ENCODE peak calls at places on chromosomes 11 and 22, in ten cellular contexts. One of them, this sample, is unnamed.

GRCh38 chr22:24175160-24175808 is 6.0 kb upstream of the SUSD2 start:
- DNase-seq in ELF-1: peak; percentile 81
- DNase-seq in activated CD8-positive, alpha-beta T cell treated with anti-CD3 and anti-CD28 coated beads for 36 hours: peak; percentile 73
- DNase-seq in KBM-7: peak; percentile 62
- DNase-seq in GM10248: peak; percentile 77
- DNase-seq in HL-60: peak; percentile 74
- DNase-seq in ureter: peak; percentile 83
- DNase-seq in heart right ventricle: peak; percentile 85
- DNase-seq in activated T-helper 9 cell treated with anti-CD3 and anti-CD28 coated beads, Interleukin-2, amount 50 U/mL, for 16 hours: peak; percentile 33
- DNase-seq in naive thymus-derived CD4-positive, alpha-beta T cell: peak; percentile 60
- DNase-seq in this sample: peak; percentile 79

GRCh38 chr22:46336119-46337078 is 885 bp downstream of the TRMU start:
- DNase-seq in ELF-1: peak; percentile 31
- DNase-seq in activated CD8-positive, alpha-beta T cell treated with anti-CD3 and anti-CD28 coated beads for 36 hours: peak; percentile 37
- DNase-seq in KBM-7: no peak
- DNase-seq in GM10248: no peak
- DNase-seq in HL-60: peak; percentile 22
- DNase-seq in ureter: no peak
- DNase-seq in heart right ventricle: no peak
- DNase-seq in activated T-helper 9 cell treated with anti-CD3 and anti-CD28 coated beads, Interleukin-2, amount 50 U/mL, for 16 hours: no peak
- DNase-seq in naive thymus-derived CD4-positive, alpha-beta T cell: no peak
- DNase-seq in this sample: peak; percentile 42

GRCh38 chr11:20464566-20464965 is 77.0 kb downstream of the PRMT3 start:
- DNase-seq in ELF-1: no peak
- DNase-seq in activated CD8-positive, alpha-beta T cell treated with anti-CD3 and anti-CD28 coated beads for 36 hours: no peak
- DNase-seq in KBM-7: no peak
- DNase-seq in GM10248: no peak
- DNase-seq in HL-60: no peak
- DNase-seq in ureter: no peak
- DNase-seq in heart right ventricle: no peak
- DNase-seq in activated T-helper 9 cell treated with anti-CD3 and anti-CD28 coated beads, Interleukin-2, amount 50 U/mL, for 16 hours: no peak
- DNase-seq in naive thymus-derived CD4-positive, alpha-beta T cell: no peak
- DNase-seq in this sample: no peak

GRCh38 chr11:111949519-111950426 is 12.6 kb downstream of the DIXDC1 start:
- DNase-seq in ELF-1: no peak
- DNase-seq in activated CD8-positive, alpha-beta T cell treated with anti-CD3 and anti-CD28 coated beads for 36 hours: peak; percentile 46
- DNase-seq in KBM-7: peak; percentile 26
- DNase-seq in GM10248: no peak
- DNase-seq in HL-60: no peak
- DNase-seq in ureter: no peak
- DNase-seq in heart right ventricle: no peak
- DNase-seq in activated T-helper 9 cell treated with anti-CD3 and anti-CD28 coated beads, Interleukin-2, amount 50 U/mL, for 16 hours: no peak
- DNase-seq in naive thymus-derived CD4-positive, alpha-beta T cell: no peak
- DNase-seq in this sample: no peak

GRCh38 chr11:134207538-134208239 is 16.1 kb downstream of the NCAPD3 start:
- DNase-seq in ELF-1: peak; percentile 41
- DNase-seq in activated CD8-positive, alpha-beta T cell treated with anti-CD3 and anti-CD28 coated beads for 36 hours: peak; percentile 79
- DNase-seq in KBM-7: peak; percentile 47
- DNase-seq in GM10248: no peak
- DNase-seq in HL-60: peak; percentile 52
- DNase-seq in ureter: no peak
- DNase-seq in heart right ventricle: no peak
- DNase-seq in activated T-helper 9 cell treated with anti-CD3 and anti-CD28 coated beads, Interleukin-2, amount 50 U/mL, for 16 hours: peak; percentile 42
- DNase-seq in naive thymus-derived CD4-positive, alpha-beta T cell: peak; percentile 62
- DNase-seq in this sample: peak; percentile 21

GRCh38 chr11:12961615-12962014 is 47.5 kb upstream of the RASSF10 start:
- DNase-seq in ELF-1: no peak
- DNase-seq in activated CD8-positive, alpha-beta T cell treated with anti-CD3 and anti-CD28 coated beads for 36 hours: no peak
- DNase-seq in KBM-7: no peak
- DNase-seq in GM10248: no peak
- DNase-seq in HL-60: no peak
- DNase-seq in ureter: no peak
- DNase-seq in heart right ventricle: no peak
- DNase-seq in activated T-helper 9 cell treated with anti-CD3 and anti-CD28 coated beads, Interleukin-2, amount 50 U/mL, for 16 hours: no peak
- DNase-seq in naive thymus-derived CD4-positive, alpha-beta T cell: no peak
- DNase-seq in this sample: no peak

GRCh38 chr11:93196816-93197382 is 892 bp downstream of the SLC36A4 start:
- DNase-seq in ELF-1: no peak
- DNase-seq in activated CD8-positive, alpha-beta T cell treated with anti-CD3 and anti-CD28 coated beads for 36 hours: no peak
- DNase-seq in KBM-7: no peak
- DNase-seq in GM10248: peak; percentile 18
- DNase-seq in HL-60: no peak
- DNase-seq in ureter: no peak
- DNase-seq in heart right ventricle: no peak
- DNase-seq in activated T-helper 9 cell treated with anti-CD3 and anti-CD28 coated beads, Interleukin-2, amount 50 U/mL, for 16 hours: no peak
- DNase-seq in naive thymus-derived CD4-positive, alpha-beta T cell: no peak
- DNase-seq in this sample: no peak

GRCh38 chr22:35896306-35896705 is 132.3 kb downstream of the RBFOX2 start:
- DNase-seq in ELF-1: no peak
- DNase-seq in activated CD8-positive, alpha-beta T cell treated with anti-CD3 and anti-CD28 coated beads for 36 hours: no peak
- DNase-seq in KBM-7: no peak
- DNase-seq in GM10248: no peak
- DNase-seq in HL-60: no peak
- DNase-seq in ureter: no peak
- DNase-seq in heart right ventricle: no peak
- DNase-seq in activated T-helper 9 cell treated with anti-CD3 and anti-CD28 coated beads, Interleukin-2, amount 50 U/mL, for 16 hours: no peak
- DNase-seq in naive thymus-derived CD4-positive, alpha-beta T cell: no peak
- DNase-seq in this sample: no peak

GRCh38 chr11:119236891-119237290 is 30.8 kb downstream of the CBL start:
- DNase-seq in ELF-1: no peak
- DNase-seq in activated CD8-positive, alpha-beta T cell treated with anti-CD3 and anti-CD28 coated beads for 36 hours: no peak
- DNase-seq in KBM-7: no peak
- DNase-seq in GM10248: no peak
- DNase-seq in HL-60: no peak
- DNase-seq in ureter: no peak
- DNase-seq in heart right ventricle: no peak
- DNase-seq in activated T-helper 9 cell treated with anti-CD3 and anti-CD28 coated beads, Interleukin-2, amount 50 U/mL, for 16 hours: no peak
- DNase-seq in naive thymus-derived CD4-positive, alpha-beta T cell: no peak
- DNase-seq in this sample: no peak

GRCh38 chr11:64410396-64410718 is 51.4 kb downstream of the RPS6KA4 start:
- DNase-seq in ELF-1: no peak
- DNase-seq in activated CD8-positive, alpha-beta T cell treated with anti-CD3 and anti-CD28 coated beads for 36 hours: no peak
- DNase-seq in KBM-7: no peak
- DNase-seq in GM10248: no peak
- DNase-seq in HL-60: no peak
- DNase-seq in ureter: no peak
- DNase-seq in heart right ventricle: no peak
- DNase-seq in activated T-helper 9 cell treated with anti-CD3 and anti-CD28 coated beads, Interleukin-2, amount 50 U/mL, for 16 hours: no peak
- DNase-seq in naive thymus-derived CD4-positive, alpha-beta T cell: no peak
- DNase-seq in this sample: no peak

GRCh38 chr22:27112273-27112672 is 454.9 kb downstream of the MIAT start:
- DNase-seq in ELF-1: no peak
- DNase-seq in activated CD8-positive, alpha-beta T cell treated with anti-CD3 and anti-CD28 coated beads for 36 hours: no peak
- DNase-seq in KBM-7: no peak
- DNase-seq in GM10248: no peak
- DNase-seq in HL-60: no peak
- DNase-seq in ureter: no peak
- DNase-seq in heart right ventricle: no peak
- DNase-seq in activated T-helper 9 cell treated with anti-CD3 and anti-CD28 coated beads, Interleukin-2, amount 50 U/mL, for 16 hours: no peak
- DNase-seq in naive thymus-derived CD4-positive, alpha-beta T cell: no peak
- DNase-seq in this sample: no peak

GRCh38 chr11:17015639-17016125 is 1.5 kb upstream of the PLEKHA7 start:
- DNase-seq in ELF-1: peak; percentile 27
- DNase-seq in activated CD8-positive, alpha-beta T cell treated with anti-CD3 and anti-CD28 coated beads for 36 hours: no peak
- DNase-seq in KBM-7: no peak
- DNase-seq in GM10248: no peak
- DNase-seq in HL-60: no peak
- DNase-seq in ureter: no peak
- DNase-seq in heart right ventricle: peak; percentile 25
- DNase-seq in activated T-helper 9 cell treated with anti-CD3 and anti-CD28 coated beads, Interleukin-2, amount 50 U/mL, for 16 hours: no peak
- DNase-seq in naive thymus-derived CD4-positive, alpha-beta T cell: no peak
- DNase-seq in this sample: no peak

GRCh38 chr11:65468874-65469333 is 29.9 kb upstream of the MALAT1 start:
- DNase-seq in ELF-1: peak; percentile 91
- DNase-seq in activated CD8-positive, alpha-beta T cell treated with anti-CD3 and anti-CD28 coated beads for 36 hours: peak; percentile 84
- DNase-seq in KBM-7: peak; percentile 79
- DNase-seq in GM10248: peak; percentile 79
- DNase-seq in HL-60: peak; percentile 77
- DNase-seq in ureter: peak; percentile 87
- DNase-seq in heart right ventricle: peak; percentile 68
- DNase-seq in activated T-helper 9 cell treated with anti-CD3 and anti-CD28 coated beads, Interleukin-2, amount 50 U/mL, for 16 hours: peak; percentile 26
- DNase-seq in naive thymus-derived CD4-positive, alpha-beta T cell: peak; percentile 32
- DNase-seq in this sample: peak; percentile 91

GRCh38 chr22:43861529-43861928 is 784 bp downstream of the SULT4A1 start:
- DNase-seq in ELF-1: no peak
- DNase-seq in activated CD8-positive, alpha-beta T cell treated with anti-CD3 and anti-CD28 coated beads for 36 hours: no peak
- DNase-seq in KBM-7: no peak
- DNase-seq in GM10248: no peak
- DNase-seq in HL-60: no peak
- DNase-seq in ureter: no peak
- DNase-seq in heart right ventricle: no peak
- DNase-seq in activated T-helper 9 cell treated with anti-CD3 and anti-CD28 coated beads, Interleukin-2, amount 50 U/mL, for 16 hours: no peak
- DNase-seq in naive thymus-derived CD4-positive, alpha-beta T cell: no peak
- DNase-seq in this sample: no peak

GRCh38 chr22:37898441-37899181 is 7.5 kb upstream of the MICALL1 start:
- DNase-seq in ELF-1: peak; percentile 78
- DNase-seq in activated CD8-positive, alpha-beta T cell treated with anti-CD3 and anti-CD28 coated beads for 36 hours: no peak
- DNase-seq in KBM-7: no peak
- DNase-seq in GM10248: no peak
- DNase-seq in HL-60: no peak
- DNase-seq in ureter: peak; percentile 80
- DNase-seq in heart right ventricle: no peak
- DNase-seq in activated T-helper 9 cell treated with anti-CD3 and anti-CD28 coated beads, Interleukin-2, amount 50 U/mL, for 16 hours: no peak
- DNase-seq in naive thymus-derived CD4-positive, alpha-beta T cell: no peak
- DNase-seq in this sample: peak; percentile 92

GRCh38 chr22:44437493-44438015 is 60.5 kb downstream of the RTL6 start:
- DNase-seq in ELF-1: no peak
- DNase-seq in activated CD8-positive, alpha-beta T cell treated with anti-CD3 and anti-CD28 coated beads for 36 hours: no peak
- DNase-seq in KBM-7: no peak
- DNase-seq in GM10248: no peak
- DNase-seq in HL-60: no peak
- DNase-seq in ureter: no peak
- DNase-seq in heart right ventricle: no peak
- DNase-seq in activated T-helper 9 cell treated with anti-CD3 and anti-CD28 coated beads, Interleukin-2, amount 50 U/mL, for 16 hours: no peak
- DNase-seq in naive thymus-derived CD4-positive, alpha-beta T cell: no peak
- DNase-seq in this sample: no peak

GRCh38 chr11:29913352-29913751 is 103.5 kb downstream of the KCNA4 start:
- DNase-seq in ELF-1: no peak
- DNase-seq in activated CD8-positive, alpha-beta T cell treated with anti-CD3 and anti-CD28 coated beads for 36 hours: no peak
- DNase-seq in KBM-7: no peak
- DNase-seq in GM10248: no peak
- DNase-seq in HL-60: no peak
- DNase-seq in ureter: no peak
- DNase-seq in heart right ventricle: no peak
- DNase-seq in activated T-helper 9 cell treated with anti-CD3 and anti-CD28 coated beads, Interleukin-2, amount 50 U/mL, for 16 hours: no peak
- DNase-seq in naive thymus-derived CD4-positive, alpha-beta T cell: no peak
- DNase-seq in this sample: no peak

GRCh38 chr11:91921974-91922373 is 302.6 kb upstream of the FAT3 start:
- DNase-seq in ELF-1: no peak
- DNase-seq in activated CD8-positive, alpha-beta T cell treated with anti-CD3 and anti-CD28 coated beads for 36 hours: no peak
- DNase-seq in KBM-7: no peak
- DNase-seq in GM10248: no peak
- DNase-seq in HL-60: no peak
- DNase-seq in ureter: no peak
- DNase-seq in heart right ventricle: no peak
- DNase-seq in activated T-helper 9 cell treated with anti-CD3 and anti-CD28 coated beads, Interleukin-2, amount 50 U/mL, for 16 hours: no peak
- DNase-seq in naive thymus-derived CD4-positive, alpha-beta T cell: no peak
- DNase-seq in this sample: no peak

GRCh38 chr11:10722307-10722706 is 28.7 kb upstream of the CTR9 start:
- DNase-seq in ELF-1: no peak
- DNase-seq in activated CD8-positive, alpha-beta T cell treated with anti-CD3 and anti-CD28 coated beads for 36 hours: no peak
- DNase-seq in KBM-7: peak; percentile 52
- DNase-seq in GM10248: no peak
- DNase-seq in HL-60: no peak
- DNase-seq in ureter: no peak
- DNase-seq in heart right ventricle: no peak
- DNase-seq in activated T-helper 9 cell treated with anti-CD3 and anti-CD28 coated beads, Interleukin-2, amount 50 U/mL, for 16 hours: no peak
- DNase-seq in naive thymus-derived CD4-positive, alpha-beta T cell: no peak
- DNase-seq in this sample: no peak

GRCh38 chr22:20526628-20527355 is 19.4 kb downstream of the MED15 start:
- DNase-seq in ELF-1: no peak
- DNase-seq in activated CD8-positive, alpha-beta T cell treated with anti-CD3 and anti-CD28 coated beads for 36 hours: no peak
- DNase-seq in KBM-7: no peak
- DNase-seq in GM10248: no peak
- DNase-seq in HL-60: no peak
- DNase-seq in ureter: no peak
- DNase-seq in heart right ventricle: no peak
- DNase-seq in activated T-helper 9 cell treated with anti-CD3 and anti-CD28 coated beads, Interleukin-2, amount 50 U/mL, for 16 hours: no peak
- DNase-seq in naive thymus-derived CD4-positive, alpha-beta T cell: no peak
- DNase-seq in this sample: no peak

GRCh38 chr11:69546735-69547370 is 65.4 kb downstream of the LINC01488 start:
- DNase-seq in ELF-1: no peak
- DNase-seq in activated CD8-positive, alpha-beta T cell treated with anti-CD3 and anti-CD28 coated beads for 36 hours: peak; percentile 73
- DNase-seq in KBM-7: no peak
- DNase-seq in GM10248: peak; percentile 64
- DNase-seq in HL-60: no peak
- DNase-seq in ureter: no peak
- DNase-seq in heart right ventricle: no peak
- DNase-seq in activated T-helper 9 cell treated with anti-CD3 and anti-CD28 coated beads, Interleukin-2, amount 50 U/mL, for 16 hours: peak; percentile 8
- DNase-seq in naive thymus-derived CD4-positive, alpha-beta T cell: no peak
- DNase-seq in this sample: no peak

GRCh38 chr11:130908770-130909625 is 7.3 kb downstream of the SNX19 start:
- DNase-seq in ELF-1: no peak
- DNase-seq in activated CD8-positive, alpha-beta T cell treated with anti-CD3 and anti-CD28 coated beads for 36 hours: no peak
- DNase-seq in KBM-7: no peak
- DNase-seq in GM10248: no peak
- DNase-seq in HL-60: no peak
- DNase-seq in ureter: no peak
- DNase-seq in heart right ventricle: no peak
- DNase-seq in activated T-helper 9 cell treated with anti-CD3 and anti-CD28 coated beads, Interleukin-2, amount 50 U/mL, for 16 hours: no peak
- DNase-seq in naive thymus-derived CD4-positive, alpha-beta T cell: no peak
- DNase-seq in this sample: no peak

GRCh38 chr11:46520971-46521745 is 72.7 kb downstream of the AMBRA1 start:
- DNase-seq in ELF-1: peak; percentile 29
- DNase-seq in activated CD8-positive, alpha-beta T cell treated with anti-CD3 and anti-CD28 coated beads for 36 hours: no peak
- DNase-seq in KBM-7: no peak
- DNase-seq in GM10248: no peak
- DNase-seq in HL-60: no peak
- DNase-seq in ureter: no peak
- DNase-seq in heart right ventricle: no peak
- DNase-seq in activated T-helper 9 cell treated with anti-CD3 and anti-CD28 coated beads, Interleukin-2, amount 50 U/mL, for 16 hours: no peak
- DNase-seq in naive thymus-derived CD4-positive, alpha-beta T cell: no peak
- DNase-seq in this sample: no peak

GRCh38 chr11:26199341-26199740 is 132.6 kb upstream of the ANO3 start:
- DNase-seq in ELF-1: no peak
- DNase-seq in activated CD8-positive, alpha-beta T cell treated with anti-CD3 and anti-CD28 coated beads for 36 hours: no peak
- DNase-seq in KBM-7: no peak
- DNase-seq in GM10248: no peak
- DNase-seq in HL-60: no peak
- DNase-seq in ureter: no peak
- DNase-seq in heart right ventricle: no peak
- DNase-seq in activated T-helper 9 cell treated with anti-CD3 and anti-CD28 coated beads, Interleukin-2, amount 50 U/mL, for 16 hours: no peak
- DNase-seq in naive thymus-derived CD4-positive, alpha-beta T cell: no peak
- DNase-seq in this sample: no peak

GRCh38 chr11:85137597-85137996 is 489.5 kb downstream of the DLG2 start:
- DNase-seq in ELF-1: no peak
- DNase-seq in activated CD8-positive, alpha-beta T cell treated with anti-CD3 and anti-CD28 coated beads for 36 hours: no peak
- DNase-seq in KBM-7: no peak
- DNase-seq in GM10248: no peak
- DNase-seq in HL-60: no peak
- DNase-seq in ureter: no peak
- DNase-seq in heart right ventricle: no peak
- DNase-seq in activated T-helper 9 cell treated with anti-CD3 and anti-CD28 coated beads, Interleukin-2, amount 50 U/mL, for 16 hours: no peak
- DNase-seq in naive thymus-derived CD4-positive, alpha-beta T cell: no peak
- DNase-seq in this sample: peak; percentile 34

GRCh38 chr11:19712281-19713220 is at the start of gene NAV2:
- DNase-seq in ELF-1: peak; percentile 97
- DNase-seq in activated CD8-positive, alpha-beta T cell treated with anti-CD3 and anti-CD28 coated beads for 36 hours: peak; percentile 77
- DNase-seq in KBM-7: peak; percentile 87
- DNase-seq in GM10248: peak; percentile 93
- DNase-seq in HL-60: peak; percentile 53
- DNase-seq in ureter: peak; percentile 94
- DNase-seq in heart right ventricle: peak; percentile 92
- DNase-seq in activated T-helper 9 cell treated with anti-CD3 and anti-CD28 coated beads, Interleukin-2, amount 50 U/mL, for 16 hours: peak; percentile 63
- DNase-seq in naive thymus-derived CD4-positive, alpha-beta T cell: peak; percentile 58
- DNase-seq in this sample: peak; percentile 95

GRCh38 chr11:15291885-15292284 is 177.2 kb downstream of the INSC start:
- DNase-seq in ELF-1: no peak
- DNase-seq in activated CD8-positive, alpha-beta T cell treated with anti-CD3 and anti-CD28 coated beads for 36 hours: no peak
- DNase-seq in KBM-7: no peak
- DNase-seq in GM10248: no peak
- DNase-seq in HL-60: no peak
- DNase-seq in ureter: no peak
- DNase-seq in heart right ventricle: peak; percentile 18
- DNase-seq in activated T-helper 9 cell treated with anti-CD3 and anti-CD28 coated beads, Interleukin-2, amount 50 U/mL, for 16 hours: no peak
- DNase-seq in naive thymus-derived CD4-positive, alpha-beta T cell: no peak
- DNase-seq in this sample: peak; percentile 12

GRCh38 chr11:31060880-31061279 is 308.7 kb downstream of the DCDC1 start:
- DNase-seq in ELF-1: peak; percentile 30
- DNase-seq in activated CD8-positive, alpha-beta T cell treated with anti-CD3 and anti-CD28 coated beads for 36 hours: no peak
- DNase-seq in KBM-7: no peak
- DNase-seq in GM10248: no peak
- DNase-seq in HL-60: no peak
- DNase-seq in ureter: no peak
- DNase-seq in heart right ventricle: no peak
- DNase-seq in activated T-helper 9 cell treated with anti-CD3 and anti-CD28 coated beads, Interleukin-2, amount 50 U/mL, for 16 hours: no peak
- DNase-seq in naive thymus-derived CD4-positive, alpha-beta T cell: no peak
- DNase-seq in this sample: no peak

This sample was measured in thyroid gland.